ENCODE peak calls at places on chromosomes 11 and 22, in six cellular contexts. One of them, this sample, is unnamed.

GRCh38 chr22:29541845-29542244 is 11.7 kb downstream of the THOC5 start:
- DNase-seq in HepG2: no peak
- DNase-seq in A549: no peak
- DNase-seq in IMR-90: no peak
- DNase-seq in GM12878: no peak
- DNase-seq in K562: no peak
- DNase-seq in this sample: no peak

GRCh38 chr11:70491696-70492472 is 93.6 kb downstream of the CTTN start:
- DNase-seq in IMR-90: no peak
- DNase-seq in GM12878: no peak
- DNase-seq in A549: no peak
- DNase-seq in K562: no peak
- DNase-seq in HepG2: no peak
- DNase-seq in this sample: no peak

GRCh38 chr22:32206774-32207758 is 2.2 kb upstream of the RFPL2 start:
- DNase-seq in HepG2: peak; percentile 41
- DNase-seq in GM12878: no peak
- DNase-seq in K562: peak; percentile 43
- DNase-seq in A549: peak; percentile 71
- DNase-seq in IMR-90: no peak
- DNase-seq in this sample: peak; percentile 25

GRCh38 chr22:30889268-30889995 is 79.1 kb downstream of the MORC2 start:
- DNase-seq in K562: no peak
- DNase-seq in IMR-90: no peak
- DNase-seq in HepG2: no peak
- DNase-seq in GM12878: no peak
- DNase-seq in A549: no peak
- DNase-seq in this sample: no peak

GRCh38 chr22:28544431-28544868 is 135.2 kb downstream of the TTC28 start:
- DNase-seq in GM12878: no peak
- DNase-seq in HepG2: no peak
- DNase-seq in K562: peak; percentile 31
- DNase-seq in A549: no peak
- DNase-seq in IMR-90: peak; percentile 24
- DNase-seq in this sample: no peak

GRCh38 chr22:19407649-19408606 is 23.6 kb downstream of the HIRA start:
- DNase-seq in GM12878: no peak
- DNase-seq in K562: peak; percentile 96
- DNase-seq in IMR-90: peak; percentile 29
- DNase-seq in A549: no peak
- DNase-seq in HepG2: no peak
- DNase-seq in this sample: no peak

GRCh38 chr11:9590717-9591116 is 17.2 kb downstream of the WEE1 start:
- DNase-seq in HepG2: no peak
- DNase-seq in K562: no peak
- DNase-seq in A549: no peak
- DNase-seq in IMR-90: no peak
- DNase-seq in GM12878: no peak
- DNase-seq in this sample: no peak

GRCh38 chr11:33207408-33207985 is 46.2 kb upstream of the CSTF3 start:
- DNase-seq in IMR-90: peak; percentile 27
- DNase-seq in A549: no peak
- DNase-seq in GM12878: no peak
- DNase-seq in K562: peak; percentile 58
- DNase-seq in HepG2: no peak
- DNase-seq in this sample: no peak

GRCh38 chr11:37525336-37525735 is 927.3 kb upstream of the RAG2 start:
- DNase-seq in GM12878: no peak
- DNase-seq in K562: no peak
- DNase-seq in IMR-90: peak; percentile 38
- DNase-seq in HepG2: no peak
- DNase-seq in A549: no peak
- DNase-seq in this sample: no peak

GRCh38 chr11:69697861-69698260 is 6.0 kb downstream of the FGF19 start:
- DNase-seq in A549: no peak
- DNase-seq in K562: no peak
- DNase-seq in HepG2: no peak
- DNase-seq in GM12878: no peak
- DNase-seq in IMR-90: no peak
- DNase-seq in this sample: no peak

GRCh38 chr22:32714458-32715250 is 86.9 kb upstream of the TIMP3 start:
- DNase-seq in IMR-90: no peak
- DNase-seq in A549: no peak
- DNase-seq in K562: no peak
- DNase-seq in HepG2: no peak
- DNase-seq in GM12878: no peak
- DNase-seq in this sample: no peak

GRCh38 chr22:27764722-27765236 is 36.8 kb downstream of the MN1 start:
- DNase-seq in A549: no peak
- DNase-seq in IMR-90: no peak
- DNase-seq in K562: no peak
- DNase-seq in HepG2: no peak
- DNase-seq in GM12878: no peak
- DNase-seq in this sample: no peak

DNA sequence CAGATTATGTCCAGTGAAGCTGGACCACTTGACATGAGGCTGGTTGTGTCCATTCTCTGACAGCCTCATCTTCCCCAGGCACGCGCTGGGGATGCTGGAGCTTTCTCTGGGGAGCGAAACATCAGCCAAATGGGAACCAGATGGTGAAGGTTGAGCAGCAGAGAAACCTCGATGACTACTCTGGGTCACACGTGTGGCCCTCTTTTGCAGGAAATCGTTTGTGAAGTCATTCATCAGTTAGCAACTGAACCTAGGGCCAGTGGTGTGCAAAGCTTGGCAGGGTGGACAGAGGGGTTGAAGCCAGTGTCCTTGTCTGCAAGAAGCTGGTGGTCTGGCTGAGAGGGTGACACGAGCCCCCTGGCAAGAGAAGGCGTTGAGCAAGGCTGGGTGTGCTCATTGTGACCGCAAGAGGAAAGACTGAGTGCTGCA is 109.8 kb downstream of the ZBTB16 start:
- DNase-seq in K562: no peak
- DNase-seq in IMR-90: no peak
- DNase-seq in GM12878: no peak
- DNase-seq in HepG2: no peak
- DNase-seq in A549: no peak
- DNase-seq in this sample: no peak
- TF ChIP-seq BHLHE40 in K562: no peak
- TF ChIP-seq BHLHE40 in IMR-90: no peak
- TF ChIP-seq BHLHE40 in GM12878: no peak
- TF ChIP-seq BHLHE40 in HepG2: no peak
- TF ChIP-seq BHLHE40 in A549: no peak
- TF ChIP-seq BHLHE40 in this sample: no peak

GRCh38 chr11:31912808-31913207 is 101.7 kb upstream of the PAX6 start:
- DNase-seq in GM12878: no peak
- DNase-seq in IMR-90: no peak
- DNase-seq in A549: no peak
- DNase-seq in HepG2: no peak
- DNase-seq in K562: no peak
- DNase-seq in this sample: no peak

GRCh38 chr11:31915867-31916266 is 104.7 kb upstream of the PAX6 start:
- DNase-seq in K562: no peak
- DNase-seq in IMR-90: no peak
- DNase-seq in A549: no peak
- DNase-seq in HepG2: no peak
- DNase-seq in GM12878: no peak
- DNase-seq in this sample: no peak

GRCh38 chr11:31913985-31914384 is 102.9 kb upstream of the PAX6 start:
- DNase-seq in HepG2: no peak
- DNase-seq in GM12878: peak; percentile 34
- DNase-seq in K562: no peak
- DNase-seq in A549: no peak
- DNase-seq in IMR-90: no peak
- DNase-seq in this sample: no peak

DNA sequence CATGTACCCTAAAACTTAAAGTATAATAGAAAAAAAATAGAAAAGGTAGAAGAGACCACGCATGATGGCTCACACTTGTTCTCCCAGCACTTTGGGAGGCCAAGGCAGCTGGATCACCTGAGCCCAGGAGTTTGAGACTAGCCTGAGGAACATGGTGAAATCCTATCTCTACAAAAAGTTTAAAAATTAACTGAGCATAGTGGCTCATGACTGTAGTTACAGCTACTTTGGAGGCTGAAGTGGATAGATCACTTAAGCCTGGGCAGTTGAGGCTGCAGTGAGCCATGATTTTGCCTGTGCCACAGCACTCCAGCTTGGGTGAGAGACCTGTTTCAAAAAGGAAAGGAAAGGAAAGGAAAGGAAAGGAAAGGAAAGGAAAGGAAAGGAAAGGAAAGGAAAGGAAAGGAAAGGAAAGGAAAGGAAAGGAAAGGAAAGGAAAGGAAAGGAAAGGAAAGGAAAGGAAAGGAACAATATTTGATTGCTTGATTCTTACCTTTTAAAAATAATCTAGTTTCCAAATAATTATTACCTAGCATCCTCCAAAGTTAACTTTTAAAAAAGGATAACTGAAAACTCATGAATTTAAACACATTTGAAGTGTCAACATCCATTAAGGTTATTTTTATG is 99.9 kb upstream of the PAX6 start:
- DNase-seq in HepG2: no peak
- DNase-seq in GM12878: no peak
- DNase-seq in A549: no peak
- DNase-seq in K562: no peak
- DNase-seq in IMR-90: no peak
- DNase-seq in this sample: no peak
- TF ChIP-seq BHLHE40 in HepG2: no peak
- TF ChIP-seq BHLHE40 in GM12878: no peak
- TF ChIP-seq BHLHE40 in A549: no peak
- TF ChIP-seq BHLHE40 in K562: no peak
- TF ChIP-seq BHLHE40 in IMR-90: no peak
- TF ChIP-seq BHLHE40 in this sample: no peak

GRCh38 chr11:109898592-109898991 is 194.6 kb upstream of the ZC3H12C start:
- DNase-seq in IMR-90: no peak
- DNase-seq in A549: no peak
- DNase-seq in GM12878: no peak
- DNase-seq in K562: no peak
- DNase-seq in HepG2: no peak
- DNase-seq in this sample: no peak

GRCh38 chr11:109902764-109903436 is 190.3 kb upstream of the ZC3H12C start:
- DNase-seq in GM12878: no peak
- DNase-seq in IMR-90: no peak
- DNase-seq in K562: peak; percentile 36
- DNase-seq in HepG2: no peak
- DNase-seq in A549: no peak
- DNase-seq in this sample: no peak
- TF ChIP-seq BHLHE40 in GM12878: no peak
- TF ChIP-seq BHLHE40 in IMR-90: no peak
- TF ChIP-seq BHLHE40 in K562: no peak
- TF ChIP-seq BHLHE40 in HepG2: no peak
- TF ChIP-seq BHLHE40 in A549: no peak
- TF ChIP-seq BHLHE40 in this sample: no peak

GRCh38 chr22:35703861-35704584 is 13.6 kb upstream of the APOL5 start:
- DNase-seq in A549: no peak
- DNase-seq in IMR-90: peak; percentile 6
- DNase-seq in HepG2: no peak
- DNase-seq in K562: no peak
- DNase-seq in GM12878: no peak
- DNase-seq in this sample: no peak

GRCh38 chr22:35708917-35709316 is 8.8 kb upstream of the APOL5 start:
- DNase-seq in A549: no peak
- DNase-seq in IMR-90: no peak
- DNase-seq in K562: no peak
- DNase-seq in HepG2: no peak
- DNase-seq in GM12878: no peak
- DNase-seq in this sample: no peak

GRCh38 chr22:35708453-35708852 is 9.2 kb upstream of the APOL5 start:
- DNase-seq in K562: no peak
- DNase-seq in A549: no peak
- DNase-seq in HepG2: no peak
- DNase-seq in GM12878: no peak
- DNase-seq in IMR-90: peak; percentile 69
- DNase-seq in this sample: no peak

DNA sequence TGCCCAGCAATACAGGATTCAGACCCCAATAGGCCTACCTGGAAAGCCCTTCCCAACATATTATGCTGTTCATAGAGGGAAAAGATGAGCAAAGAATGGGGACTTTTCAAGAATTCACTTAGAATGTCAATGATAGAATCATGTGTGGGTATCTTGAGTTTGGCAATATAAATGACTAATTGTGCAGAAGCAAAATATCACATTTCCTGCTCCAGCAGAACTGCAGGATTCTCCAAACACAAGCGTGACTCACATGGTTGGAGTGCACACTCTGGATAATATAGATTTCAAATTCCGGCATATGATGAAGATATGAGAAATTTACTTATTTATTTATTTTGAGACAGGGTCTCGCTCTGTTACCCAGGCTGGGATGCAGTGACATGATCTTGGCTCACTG is 12.5 kb upstream of the APOL5 start:
- DNase-seq in A549: no peak
- DNase-seq in GM12878: no peak
- DNase-seq in HepG2: no peak
- DNase-seq in K562: no peak
- DNase-seq in IMR-90: peak; percentile 95
- DNase-seq in this sample: no peak
- TF ChIP-seq BHLHE40 in A549: no peak
- TF ChIP-seq BHLHE40 in GM12878: no peak
- TF ChIP-seq BHLHE40 in HepG2: no peak
- TF ChIP-seq BHLHE40 in K562: no peak
- TF ChIP-seq BHLHE40 in IMR-90: peak; percentile 66
- TF ChIP-seq BHLHE40 in this sample: no peak